ENCODE peak calls at places on chromosomes 11 and 22, in five cellular contexts. One of them, this sample, is unnamed.

GRCh38 chr11:2443881-2444300 is 423 bp downstream of the TRPM5 start:
- DNase-seq in HCT116: no peak
- DNase-seq in SK-N-SH: no peak
- DNase-seq in Panc1: no peak
- DNase-seq in GM23338: no peak
- DNase-seq in this sample: no peak

GRCh38 chr11:91798240-91798639 is 426.4 kb upstream of the FAT3 start:
- DNase-seq in SK-N-SH: no peak
- DNase-seq in HCT116: no peak
- DNase-seq in GM23338: no peak
- DNase-seq in Panc1: no peak
- DNase-seq in this sample: no peak

GRCh38 chr11:120398184-120398583 is 62.0 kb downstream of the ARHGEF12 start:
- DNase-seq in SK-N-SH: no peak
- DNase-seq in HCT116: no peak
- DNase-seq in Panc1: no peak
- DNase-seq in GM23338: peak; percentile 46
- DNase-seq in this sample: no peak

GRCh38 chr22:22534604-22535415 is 14.7 kb upstream of the ZNF280A start:
- DNase-seq in Panc1: no peak
- DNase-seq in SK-N-SH: no peak
- DNase-seq in HCT116: no peak
- DNase-seq in GM23338: no peak
- DNase-seq in this sample: no peak

GRCh38 chr11:11458523-11458922 is 105.5 kb upstream of the CSNK2A3 start:
- DNase-seq in Panc1: no peak
- DNase-seq in GM23338: no peak
- DNase-seq in SK-N-SH: no peak
- DNase-seq in HCT116: no peak
- DNase-seq in this sample: no peak

GRCh38 chr22:38572065-38572464 is 2.1 kb upstream of the DMC1 start:
- DNase-seq in Panc1: no peak
- DNase-seq in GM23338: peak; percentile 70
- DNase-seq in HCT116: peak; percentile 24
- DNase-seq in SK-N-SH: peak; percentile 30
- DNase-seq in this sample: no peak

GRCh38 chr22:27213766-27214581 is 556.6 kb downstream of the MIAT start:
- DNase-seq in Panc1: no peak
- DNase-seq in GM23338: no peak
- DNase-seq in HCT116: no peak
- DNase-seq in SK-N-SH: no peak
- DNase-seq in this sample: no peak

GRCh38 chr11:61766353-61766841 is 14.0 kb downstream of the MYRF start:
- DNase-seq in Panc1: no peak
- DNase-seq in HCT116: no peak
- DNase-seq in GM23338: no peak
- DNase-seq in SK-N-SH: no peak
- DNase-seq in this sample: no peak

GRCh38 chr22:25364736-25365241 is 145.3 kb downstream of the CRYBB2 start:
- DNase-seq in HCT116: no peak
- DNase-seq in GM23338: no peak
- DNase-seq in Panc1: no peak
- DNase-seq in SK-N-SH: no peak
- DNase-seq in this sample: peak; percentile 32

GRCh38 chr11:57646221-57646620 is 3.5 kb downstream of the YPEL4 start:
- DNase-seq in GM23338: no peak
- DNase-seq in SK-N-SH: no peak
- DNase-seq in Panc1: no peak
- DNase-seq in HCT116: no peak
- DNase-seq in this sample: no peak

GRCh38 chr11:73141031-73141308 is 1.1 kb downstream of the FCHSD2 start:
- DNase-seq in Panc1: no peak
- DNase-seq in SK-N-SH: peak; percentile 54
- DNase-seq in GM23338: no peak
- DNase-seq in HCT116: no peak
- DNase-seq in this sample: no peak

GRCh38 chr11:16722945-16723344 is 15.5 kb upstream of the C11orf58 start:
- DNase-seq in Panc1: no peak
- DNase-seq in SK-N-SH: no peak
- DNase-seq in GM23338: no peak
- DNase-seq in HCT116: no peak
- DNase-seq in this sample: no peak

GRCh38 chr11:69500285-69501120 is 19.0 kb downstream of the LINC01488 start:
- DNase-seq in Panc1: no peak
- DNase-seq in GM23338: no peak
- DNase-seq in HCT116: no peak
- DNase-seq in SK-N-SH: peak; percentile 21
- DNase-seq in this sample: no peak

GRCh38 chr11:122642472-122642922 is 13.0 kb upstream of the UBASH3B start:
- DNase-seq in SK-N-SH: no peak
- DNase-seq in Panc1: peak; percentile 95
- DNase-seq in HCT116: peak; percentile 65
- DNase-seq in GM23338: no peak
- DNase-seq in this sample: no peak

GRCh38 chr11:47186076-47186936 is at the start of gene PACSIN3:
- DNase-seq in Panc1: no peak
- DNase-seq in SK-N-SH: peak; percentile 92
- DNase-seq in GM23338: peak; percentile 62
- DNase-seq in HCT116: no peak
- DNase-seq in this sample: no peak

GRCh38 chr11:11169715-11170351 is 183.2 kb downstream of the CSNK2A3 start:
- DNase-seq in Panc1: no peak
- DNase-seq in HCT116: no peak
- DNase-seq in GM23338: no peak
- DNase-seq in SK-N-SH: no peak
- DNase-seq in this sample: no peak

GRCh38 chr22:25039255-25039654 is 86.7 kb downstream of the KIAA1671 start:
- DNase-seq in SK-N-SH: no peak
- DNase-seq in HCT116: no peak
- DNase-seq in GM23338: no peak
- DNase-seq in Panc1: no peak
- DNase-seq in this sample: no peak

GRCh38 chr22:44380716-44381500 is 68.2 kb upstream of the SHISAL1 start:
- DNase-seq in GM23338: no peak
- DNase-seq in SK-N-SH: no peak
- DNase-seq in HCT116: no peak
- DNase-seq in Panc1: no peak
- DNase-seq in this sample: no peak
- TF ChIP-seq REST in GM23338: no peak
- TF ChIP-seq REST in SK-N-SH: no peak
- TF ChIP-seq REST in HCT116: no peak
- TF ChIP-seq REST in Panc1: no peak
- TF ChIP-seq REST in this sample: no peak

GRCh38 chr11:45771194-45771941 is 33.6 kb upstream of the SLC35C1 start:
- DNase-seq in HCT116: peak; percentile 50
- DNase-seq in SK-N-SH: peak; percentile 74
- DNase-seq in Panc1: peak; percentile 42
- DNase-seq in GM23338: peak; percentile 86
- DNase-seq in this sample: peak; percentile 46
- TF ChIP-seq REST in HCT116: no peak
- TF ChIP-seq REST in SK-N-SH: no peak
- TF ChIP-seq REST in Panc1: no peak
- TF ChIP-seq REST in GM23338: no peak
- TF ChIP-seq REST in this sample: no peak

DNA sequence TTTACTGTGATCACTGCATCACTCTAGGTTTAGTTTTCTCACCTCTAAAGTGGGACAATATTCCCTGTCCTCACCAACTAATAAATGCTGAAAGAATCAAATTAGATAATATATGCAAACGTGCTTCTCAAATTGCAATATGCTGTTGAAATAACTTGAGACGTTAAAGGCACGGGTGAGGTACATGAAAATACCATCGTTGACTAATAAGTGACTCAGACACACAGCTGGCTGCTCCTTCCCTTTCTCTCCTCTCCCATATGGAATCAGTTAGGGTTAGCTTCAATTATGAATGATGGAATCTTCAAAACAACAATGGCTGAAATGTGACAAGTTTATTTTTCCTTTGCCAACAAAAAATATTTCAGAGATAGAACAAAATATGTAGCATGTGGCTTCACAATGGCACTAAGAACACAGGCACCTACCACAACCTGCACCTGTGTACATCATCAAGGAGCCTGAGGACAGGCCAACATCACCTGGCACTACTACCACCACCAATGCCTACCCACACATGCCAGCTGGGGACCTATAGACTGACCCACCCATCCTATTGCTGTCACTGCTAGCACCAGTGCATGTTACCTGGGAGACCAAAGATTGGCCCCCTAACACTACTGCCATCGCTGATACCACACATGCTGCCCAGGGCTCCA is 13.7 kb downstream of the GDPD4 start:
- DNase-seq in GM23338: no peak
- DNase-seq in SK-N-SH: no peak
- DNase-seq in HCT116: no peak
- DNase-seq in Panc1: peak; percentile 71
- DNase-seq in this sample: no peak
- TF ChIP-seq REST in GM23338: no peak
- TF ChIP-seq REST in SK-N-SH: no peak
- TF ChIP-seq REST in HCT116: no peak
- TF ChIP-seq REST in Panc1: no peak
- TF ChIP-seq REST in this sample: no peak

GRCh38 chr11:27718346-27718852 is 18.1 kb upstream of the BDNF start:
- DNase-seq in HCT116: peak; percentile 73
- DNase-seq in GM23338: peak; percentile 93
- DNase-seq in SK-N-SH: peak; percentile 76
- DNase-seq in Panc1: no peak
- DNase-seq in this sample: no peak

GRCh38 chr11:27717801-27718229 is 17.6 kb upstream of the BDNF start:
- DNase-seq in SK-N-SH: no peak
- DNase-seq in HCT116: no peak
- DNase-seq in Panc1: no peak
- DNase-seq in GM23338: peak; percentile 70
- DNase-seq in this sample: no peak

GRCh38 chr11:27716216-27716615 is 16.0 kb upstream of the BDNF start:
- DNase-seq in SK-N-SH: no peak
- DNase-seq in GM23338: no peak
- DNase-seq in Panc1: no peak
- DNase-seq in HCT116: no peak
- DNase-seq in this sample: no peak

GRCh38 chr11:27717377-27717776 is 17.1 kb upstream of the BDNF start:
- DNase-seq in SK-N-SH: peak; percentile 45
- DNase-seq in Panc1: no peak
- DNase-seq in GM23338: peak; percentile 25
- DNase-seq in HCT116: no peak
- DNase-seq in this sample: no peak

GRCh38 chr11:27716850-27717249 is 16.6 kb upstream of the BDNF start:
- DNase-seq in HCT116: no peak
- DNase-seq in GM23338: peak; percentile 71
- DNase-seq in SK-N-SH: no peak
- DNase-seq in Panc1: no peak
- DNase-seq in this sample: no peak
- TF ChIP-seq REST in HCT116: no peak
- TF ChIP-seq REST in GM23338: no peak
- TF ChIP-seq REST in SK-N-SH: no peak
- TF ChIP-seq REST in Panc1: no peak
- TF ChIP-seq REST in this sample: no peak

DNA sequence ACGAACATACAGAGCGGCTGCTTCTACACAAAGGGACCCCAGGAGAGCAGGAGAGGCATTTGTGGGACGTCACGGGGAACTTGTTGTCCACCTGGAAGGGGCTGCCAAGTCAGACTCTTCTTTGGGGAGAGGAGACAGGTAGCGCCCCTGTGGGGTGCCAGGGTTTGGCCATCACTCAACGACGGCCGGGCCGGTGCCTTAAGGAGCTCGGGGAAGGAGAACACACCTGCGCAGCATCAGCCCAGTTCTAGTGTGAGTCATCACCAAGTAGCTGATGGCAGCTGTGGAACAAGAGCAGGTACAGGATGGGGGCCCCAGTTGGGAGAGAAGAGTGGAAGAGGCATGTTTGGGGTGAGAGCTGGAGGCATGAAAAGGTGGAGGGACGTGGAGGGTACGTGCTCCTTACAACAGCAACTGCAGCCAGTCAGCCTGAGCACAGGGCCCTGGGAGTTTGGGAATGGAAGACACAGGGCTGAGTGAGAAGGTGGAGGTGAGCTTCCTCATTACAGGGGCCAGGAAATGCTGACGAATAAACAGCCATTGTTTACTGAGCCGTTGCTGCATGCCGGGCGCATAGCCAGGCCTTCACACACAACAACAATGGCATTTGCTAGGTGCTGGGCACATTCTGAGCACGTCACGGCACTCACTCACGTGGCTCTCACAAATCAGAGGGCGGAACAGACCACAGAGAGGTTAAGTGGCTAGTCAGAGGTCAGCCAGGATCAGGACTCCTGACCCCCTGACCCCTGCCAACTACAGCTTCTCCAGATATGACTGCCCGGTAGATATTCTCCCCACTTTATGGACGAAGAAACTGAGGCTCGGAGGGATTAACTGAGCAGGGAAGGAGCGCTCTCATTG is 29.1 kb upstream of the TP53I11 start:
- DNase-seq in Panc1: peak; percentile 78
- DNase-seq in HCT116: peak; percentile 10
- DNase-seq in SK-N-SH: no peak
- DNase-seq in GM23338: peak; percentile 43
- DNase-seq in this sample: no peak
- TF ChIP-seq REST in Panc1: no peak
- TF ChIP-seq REST in HCT116: no peak
- TF ChIP-seq REST in SK-N-SH: no peak
- TF ChIP-seq REST in GM23338: no peak
- TF ChIP-seq REST in this sample: no peak

This sample was measured in HL-60.